ENCODE peak calls at places on chromosomes 7 and 10, in four cellular contexts. H is adrenal gland, K is astrocyte of the spinal cord, J is GM12864. P is an unnamed sample.

GRCh38 chr7:106791526-106791925 is 73.6 kb upstream of the PIK3CG start:
- DNase-seq in H (no peak), K (no peak), J (no peak), P (no peak)

GRCh38 chr10:29256531-29256930 is 32.3 kb upstream of the LYZL1 start:
- DNase-seq in H (no peak), K (no peak), J (no peak), P (no peak)

GRCh38 chr10:121077331-121077730 is 226.2 kb downstream of the WDR11 start:
- DNase-seq in H (no peak), K (peak), J (no peak), P (no peak)

GRCh38 chr7:34946486-34946885 is 90.8 kb downstream of the DPY19L1 start:
- DNase-seq in H (no peak), K (no peak), J (no peak), P (no peak)

GRCh38 chr7:130489140-130489967 is 2.5 kb upstream of the MEST start:
- DNase-seq in H (peak), K (peak), J (no peak), P (peak)

GRCh38 chr10:14186245-14186644 is 144.5 kb downstream of the FRMD4A start:
- DNase-seq in H (no peak), K (peak), J (no peak), P (no peak)

GRCh38 chr7:80145780-80146422 is 11.3 kb downstream of the GNAI1 start:
- DNase-seq in H (no peak), K (peak), J (no peak), P (no peak)

GRCh38 chr7:136348142-136348541 is 371.0 kb upstream of the MTPN start:
- DNase-seq in H (no peak), K (no peak), J (no peak), P (no peak)

GRCh38 chr10:124601016-124601415 is 139.4 kb downstream of the LHPP start:
- DNase-seq in H (peak), K (no peak), J (no peak), P (no peak)

GRCh38 chr7:142438235-142438922 is 180.5 kb upstream of the PRSS58 start:
- DNase-seq in H (peak), K (peak), J (peak), P (no peak)

GRCh38 chr10:130740788-130741785 is 570.4 kb downstream of the TCERG1L start:
- DNase-seq in H (no peak), K (no peak), J (no peak), P (no peak)

GRCh38 chr7:110786576-110786975 is 304.4 kb upstream of the LRRN3 start:
- DNase-seq in H (no peak), K (no peak), J (no peak), P (no peak)

GRCh38 chr7:29457565-29457971 is 106.1 kb upstream of the PRR15 start:
- DNase-seq in H (no peak), K (peak), J (no peak), P (no peak)

GRCh38 chr10:95475827-95476481 is 85.2 kb downstream of the SORBS1 start:
- DNase-seq in H (no peak), K (no peak), J (no peak), P (no peak)

GRCh38 chr7:30240401-30240800 is 44.0 kb upstream of the ZNRF2 start:
- DNase-seq in H (no peak), K (peak), J (no peak), P (peak)

GRCh38 chr7:28112883-28113540 is 67.6 kb downstream of the JAZF1 start:
- DNase-seq in H (peak), K (no peak), J (no peak), P (no peak)

GRCh38 chr10:61907587-61907986 is 6.1 kb downstream of the ARID5B start:
- DNase-seq in H (no peak), K (no peak), J (no peak), P (no peak)

GRCh38 chr7:151992375-151992774 is 33.1 kb upstream of the GALNT11 start:
- DNase-seq in H (peak), K (no peak), J (no peak), P (no peak)

GRCh38 chr10:133421336-133422222 is 2.8 kb downstream of the SPRN start:
- DNase-seq in H (no peak), K (no peak), J (no peak), P (no peak)

DNA sequence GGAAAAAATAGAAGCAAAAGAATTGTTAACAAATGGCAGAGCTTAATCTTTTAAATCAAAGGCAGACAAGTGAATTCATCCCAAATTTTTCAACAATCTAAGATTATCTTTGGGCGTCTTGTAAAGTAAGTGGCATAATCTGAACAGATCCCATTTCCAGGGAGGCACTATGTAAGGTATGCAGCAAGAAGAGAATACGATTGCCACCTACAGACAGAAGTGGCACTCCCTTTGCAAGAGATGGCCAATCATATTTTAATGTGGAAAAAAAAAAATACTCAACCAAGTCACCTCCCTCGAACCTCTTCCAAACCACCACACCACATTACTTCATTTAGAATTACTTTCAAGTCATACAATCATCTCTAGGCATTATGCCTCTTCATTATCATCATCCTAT is 4.0 kb downstream of the GFRA1 start:
- DNase-seq in H (no peak), K (no peak), J (no peak), P (no peak)
- TF ChIP-seq CTCF in H (no peak), K (no peak), J (no peak), P (peak)

GRCh38 chr7:12196386-12196785 is 14.7 kb upstream of the TMEM106B start:
- DNase-seq in H (no peak), K (no peak), J (no peak), P (no peak)
- TF ChIP-seq CTCF in H (no peak), K (no peak), J (no peak), P (no peak)

GRCh38 chr7:127979113-127979727 is 52.0 kb downstream of the LRRC4 start:
- DNase-seq in H (no peak), K (no peak), J (no peak), P (no peak)

GRCh38 chr7:127976056-127976455 is 55.2 kb downstream of the LRRC4 start:
- DNase-seq in H (peak), K (peak), J (no peak), P (no peak)

GRCh38 chr7:127976722-127977121 is 54.5 kb downstream of the LRRC4 start:
- DNase-seq in H (no peak), K (no peak), J (no peak), P (no peak)

GRCh38 chr7:127979728-127980126 is 51.5 kb downstream of the LRRC4 start:
- DNase-seq in H (no peak), K (no peak), J (no peak), P (no peak)

GRCh38 chr7:127978421-127978820 is 52.8 kb downstream of the LRRC4 start:
- DNase-seq in H (no peak), K (no peak), J (no peak), P (no peak)
- TF ChIP-seq CTCF in H (no peak), K (no peak), J (no peak), P (no peak)

GRCh38 chr10:49518566-49518965 is 20.4 kb downstream of the ERCC6 start:
- DNase-seq in H (no peak), K (no peak), J (no peak), P (no peak)

GRCh38 chr10:49520122-49520775 is 18.7 kb downstream of the ERCC6 start:
- DNase-seq in H (no peak), K (no peak), J (no peak), P (no peak)

GRCh38 chr10:49519717-49520116 is 19.2 kb downstream of the ERCC6 start:
- DNase-seq in H (no peak), K (no peak), J (no peak), P (no peak)

GRCh38 chr10:49521062-49521461 is 17.9 kb downstream of the ERCC6 start:
- DNase-seq in H (no peak), K (no peak), J (no peak), P (no peak)

DNA sequence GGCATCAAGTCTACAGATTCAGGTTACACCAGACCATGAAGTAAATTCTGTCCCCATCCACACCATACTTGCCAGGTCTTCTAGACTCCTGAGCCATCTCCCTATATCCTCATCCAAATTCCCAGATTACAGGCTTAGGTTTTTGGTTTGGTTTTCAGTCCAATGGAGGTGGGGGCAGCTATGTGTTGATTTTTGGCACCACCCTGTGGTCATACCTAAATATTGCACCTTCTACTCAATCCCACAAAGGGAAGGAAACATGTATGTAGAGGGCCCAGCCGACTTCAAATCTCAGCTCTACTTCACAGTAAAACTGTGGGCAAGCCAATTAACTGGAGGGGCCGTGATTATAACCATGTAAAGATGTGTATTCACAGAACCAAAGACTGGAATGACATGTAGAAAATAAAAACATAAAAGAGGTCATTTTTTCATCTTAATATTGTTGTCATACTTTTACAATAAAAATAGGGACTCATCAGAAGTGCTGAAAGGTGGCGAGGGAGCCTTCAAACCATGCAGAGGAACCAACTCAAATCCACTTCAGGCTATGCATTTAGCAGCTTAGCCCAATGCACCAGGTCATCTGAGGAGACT is 19.8 kb downstream of the ERCC6 start:
- DNase-seq in H (no peak), K (peak), J (peak), P (no peak)
- TF ChIP-seq CTCF in H (peak), K (peak), J (peak), P (peak)

DNA sequence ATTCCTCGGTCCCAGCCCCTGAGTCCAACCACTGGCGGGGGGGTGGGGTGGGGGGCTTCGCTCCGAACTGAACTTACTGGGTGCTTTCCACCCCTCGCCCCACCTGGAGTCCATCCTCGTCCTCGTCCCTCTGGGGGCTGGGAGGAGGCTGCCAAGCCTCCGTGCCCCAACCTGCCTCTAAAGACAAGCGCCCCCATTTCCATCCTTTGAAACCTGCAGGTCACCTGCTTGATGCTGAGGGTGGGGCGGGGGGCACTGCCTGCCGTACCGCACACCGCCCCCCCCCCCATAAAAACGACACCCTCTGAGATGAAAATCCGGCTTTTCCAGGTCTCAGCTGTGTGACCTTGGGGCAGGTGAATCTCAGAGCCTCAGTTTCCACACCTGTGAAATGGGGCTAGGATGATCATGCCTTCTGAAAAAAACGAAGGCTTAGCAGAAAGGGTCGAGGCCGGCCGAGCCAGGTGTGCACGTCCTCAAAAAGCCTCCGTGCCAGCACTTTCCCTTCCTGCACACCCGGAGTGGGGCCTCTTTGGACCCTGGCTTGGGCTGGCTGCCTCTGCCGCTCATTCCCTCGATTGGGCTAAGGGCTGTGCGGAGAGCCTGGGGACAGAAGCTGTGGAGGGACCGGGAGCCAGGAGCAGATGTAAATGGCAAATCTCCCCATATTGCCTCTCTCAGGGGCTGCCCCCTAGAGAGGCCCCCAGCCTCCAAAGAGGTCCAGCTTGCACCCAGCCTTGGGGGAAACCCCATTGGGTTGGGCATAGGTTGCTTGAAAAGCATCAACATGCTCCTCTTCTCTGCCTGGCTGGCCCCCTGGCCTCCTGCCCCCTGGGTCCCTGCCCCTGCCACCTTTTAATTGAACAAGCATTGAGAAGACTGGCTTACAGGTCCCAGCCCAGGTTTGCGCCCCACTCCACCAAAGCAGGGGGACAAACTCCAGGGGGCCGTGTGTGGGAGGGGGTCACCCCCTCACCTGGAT is 1.1 kb downstream of the ELFN1 start:
- DNase-seq in H (peak), K (no peak), J (no peak), P (no peak)
- TF ChIP-seq CTCF in H (no peak), K (no peak), J (no peak), P (no peak)

P was measured in kidney epithelial cell.